ENCODE peak calls at places on chromosomes 12 and 14, in seven cellular contexts. E is WTC11, K is HEK293T, H is H1, J is K562, T is GM12878, R is HepG2. I is an unnamed sample.

GRCh38 chr12:4587108-4587507 is 25.1 kb downstream of the DYRK4 start:
- DNase-seq in H (no peak), J (no peak), T (no peak), R (no peak), K (no peak), E (peak), I (no peak)

GRCh38 chr14:73740921-73741326 is 26.7 kb upstream of the PNMA1 start:
- DNase-seq in E (peak), R (peak), J (peak), K (no peak), H (no peak), T (no peak), I (peak)

GRCh38 chr12:6273209-6273928 is 37.1 kb upstream of the PLEKHG6 start:
- DNase-seq in R (no peak), E (no peak), J (no peak), T (no peak), K (no peak), H (no peak), I (no peak)

GRCh38 chr12:29710104-29710503 is 73.6 kb downstream of the TMTC1 start:
- DNase-seq in K (no peak), E (peak), R (no peak), H (peak), J (no peak), T (no peak), I (no peak)

GRCh38 chr12:111201036-111201435 is 167.9 kb downstream of the PHETA1 start:
- DNase-seq in K (peak), J (no peak), T (no peak), E (peak), H (peak), R (no peak), I (no peak)

GRCh38 chr14:54567224-54567633 is 301 bp downstream of the SAMD4A start:
- DNase-seq in T (no peak), R (no peak), K (peak), J (peak), H (no peak), E (peak), I (no peak)

GRCh38 chr14:104793703-104793959 is 1.9 kb downstream of the AKT1 start:
- DNase-seq in T (no peak), H (no peak), E (no peak), K (no peak), J (no peak), R (no peak), I (no peak)

GRCh38 chr12:86724716-86725115 is 468.5 kb upstream of the MGAT4C start:
- DNase-seq in K (no peak), H (no peak), T (no peak), R (no peak), E (no peak), J (no peak), I (no peak)

GRCh38 chr12:113697646-113698504 is 226.2 kb upstream of the LHX5 start:
- DNase-seq in K (no peak), H (peak), R (no peak), E (no peak), J (no peak), T (no peak), I (no peak)

GRCh38 chr12:57754411-57755193 is at the start of gene MARCHF9:
- DNase-seq in E (peak), H (no peak), J (peak), R (no peak), T (no peak), K (peak), I (no peak)

GRCh38 chr14:71050227-71050823 is 143.1 kb downstream of the PCNX1 start:
- DNase-seq in K (no peak), J (no peak), R (no peak), E (no peak), H (no peak), T (no peak), I (no peak)

GRCh38 chr12:98646165-98646764 is 1.2 kb downstream of the APAF1 start:
- DNase-seq in K (peak), J (peak), E (no peak), H (no peak), T (no peak), R (peak), I (peak)

DNA sequence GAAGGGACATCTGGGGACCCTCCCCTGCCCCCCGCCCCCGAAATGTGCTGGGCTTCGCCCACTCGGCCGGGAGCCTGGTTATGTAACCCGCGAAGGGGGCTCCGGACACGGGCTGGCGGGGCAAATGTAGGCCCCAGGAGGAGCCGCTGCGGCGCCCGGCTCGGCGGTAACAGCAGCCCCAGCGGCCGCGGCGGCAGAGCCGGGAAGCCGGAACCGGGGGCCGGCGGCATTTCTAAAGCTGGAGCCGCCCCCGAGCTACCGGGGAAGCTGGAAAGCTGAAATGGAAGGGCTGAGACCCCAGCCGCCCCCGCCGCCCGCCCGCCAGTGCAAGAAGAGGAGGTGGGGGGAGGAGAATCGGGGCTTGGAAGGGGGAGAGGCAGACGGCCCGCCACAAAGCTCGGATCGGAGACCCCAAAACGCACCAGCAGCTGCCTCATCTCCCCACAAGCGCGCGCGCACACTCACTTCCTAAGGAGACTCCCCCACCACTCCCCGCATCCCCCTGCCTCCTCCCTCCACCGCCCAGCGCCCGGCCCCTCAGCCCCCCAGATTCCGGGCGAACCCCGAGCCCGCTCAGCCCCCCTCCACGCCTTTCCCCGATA is 1.5 kb downstream of the KDM2B start:
- DNase-seq in T (no peak), K (peak), E (peak), J (peak), R (no peak), H (no peak), I (no peak)
- TF ChIP-seq SP1 in T (no peak), K (no peak), E (no peak), J (no peak), R (no peak), H (no peak), I (no peak)

GRCh38 chr12:124046206-124046740 is 73.3 kb downstream of the ZNF664 start:
- DNase-seq in R (no peak), H (no peak), J (no peak), T (no peak), E (no peak), K (no peak), I (no peak)
- TF ChIP-seq SP1 in R (no peak), H (no peak), J (no peak), T (no peak), E (no peak), K (no peak), I (no peak)

DNA sequence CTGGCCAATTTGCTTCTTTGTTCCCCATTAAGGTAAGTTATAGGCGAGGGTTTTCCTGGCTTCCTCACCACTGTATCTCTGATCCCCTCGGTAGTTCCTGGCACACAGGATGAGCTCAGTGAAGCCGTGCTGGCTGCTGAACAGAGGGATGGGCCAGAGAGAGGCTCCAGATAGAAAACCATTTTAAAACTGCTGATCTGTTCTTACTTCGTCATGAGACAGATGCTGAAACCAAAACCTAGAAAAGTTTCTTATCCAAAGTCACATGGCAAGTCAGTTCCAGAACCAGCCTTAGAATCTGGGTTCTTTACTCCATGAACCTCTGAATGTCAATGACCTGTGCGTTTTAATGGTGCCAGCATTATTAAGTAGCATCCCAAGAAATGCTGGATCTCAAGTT is 76.3 kb upstream of the RIN3 start:
- DNase-seq in J (no peak), T (no peak), K (no peak), E (no peak), R (no peak), H (no peak), I (no peak)
- TF ChIP-seq SP1 in J (no peak), T (no peak), K (no peak), E (no peak), R (no peak), H (no peak), I (no peak)

DNA sequence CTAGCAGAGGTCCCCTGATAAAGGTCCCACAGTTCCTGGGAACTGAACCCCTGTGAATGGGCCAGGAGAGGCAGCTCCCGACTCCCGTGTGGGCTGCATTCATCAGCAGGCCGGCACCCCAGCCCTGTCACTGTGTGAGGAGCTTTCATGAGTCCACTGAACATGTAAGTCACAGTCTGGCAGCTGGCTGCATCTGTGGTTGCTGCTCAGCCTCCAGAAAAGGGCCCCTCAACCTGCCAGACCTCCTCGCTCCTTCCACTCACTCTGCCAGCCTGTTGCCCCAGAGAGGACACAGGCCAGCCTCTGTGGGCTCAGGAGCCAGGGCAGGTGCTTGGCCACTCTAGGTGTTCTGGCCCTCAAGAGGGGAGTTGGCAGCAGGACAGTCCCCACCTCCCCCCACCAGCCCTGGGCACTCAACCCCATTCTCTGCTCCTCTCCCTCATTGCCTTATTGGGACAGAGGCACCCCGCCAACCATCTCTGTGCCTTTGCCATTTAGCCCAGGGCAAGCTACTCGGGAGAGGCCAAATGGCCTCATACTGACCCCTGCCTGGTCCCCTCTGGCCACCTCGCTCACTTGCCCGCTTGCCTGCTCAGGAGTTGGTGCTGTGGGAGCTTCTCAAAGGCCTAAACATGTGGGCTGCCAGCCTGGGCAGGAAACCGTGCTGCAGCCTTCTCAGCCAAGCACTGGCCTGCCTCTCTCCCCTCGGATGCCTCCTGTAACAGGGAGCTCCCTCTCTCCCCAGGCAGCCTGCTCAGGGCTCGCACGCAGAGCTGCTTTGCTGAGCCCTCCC is 1.9 kb downstream of the RTL1 start:
- DNase-seq in H (no peak), E (peak), R (no peak), T (no peak), J (no peak), K (no peak), I (no peak)
- TF ChIP-seq SP1 in H (no peak), E (no peak), R (no peak), T (no peak), J (no peak), K (no peak), I (no peak)

DNA sequence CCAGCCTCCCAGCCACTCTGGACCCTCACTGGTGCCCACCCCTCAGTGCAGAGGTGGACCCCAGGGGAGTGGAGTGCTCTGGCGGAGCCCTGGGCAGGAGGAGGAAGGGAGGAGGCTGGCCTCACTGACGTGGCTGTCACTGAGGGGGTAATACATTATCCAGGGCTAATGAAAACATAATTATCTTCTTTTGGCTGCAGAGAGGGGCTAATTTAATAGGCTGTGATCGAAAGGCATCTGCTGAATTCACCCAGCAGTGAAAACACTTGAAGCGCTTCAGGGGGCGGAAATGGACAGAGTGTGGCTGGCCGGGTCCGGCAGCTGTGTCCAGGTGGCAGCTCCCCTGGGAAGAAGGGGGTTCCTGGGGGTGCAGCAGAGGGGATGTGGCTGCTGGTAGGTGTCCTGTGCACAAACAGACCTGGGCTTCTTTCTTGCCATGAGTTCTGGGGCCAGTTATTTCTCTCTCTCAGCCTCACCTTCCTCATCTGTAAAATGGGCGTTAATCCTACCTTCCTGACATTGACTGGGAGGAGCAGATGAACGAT is 3.7 kb upstream of the NOS1 start:
- DNase-seq in E (no peak), T (no peak), K (no peak), H (no peak), J (no peak), R (no peak), I (no peak)
- TF ChIP-seq SP1 in E (no peak), T (no peak), K (no peak), H (no peak), J (no peak), R (no peak), I (no peak)

GRCh38 chr12:131351319-131352028 is 359.4 kb upstream of the SFSWAP start:
- DNase-seq in K (no peak), H (no peak), T (peak), J (peak), E (no peak), R (no peak), I (peak)
- TF ChIP-seq SP1 in K (no peak), H (no peak), T (no peak), J (no peak), E (no peak), R (no peak), I (peak)